ENCODE peak calls at places on chromosome 1, in four cellular contexts. F, V, A and R are unnamed samples.

GRCh38 chr1:193568451-193568985 is 382.1 kb upstream of the B3GALT2 start:
- DNase-seq in A (no peak), V (no peak), F (no peak), R (no peak)

GRCh38 chr1:169765580-169766331 is 29.0 kb downstream of the METTL18 start:
- DNase-seq in V (no peak), A (no peak), F (no peak), R (no peak)

GRCh38 chr1:3611170-3612019 is at the start of gene MEGF6:
- DNase-seq in V (no peak), A (no peak), F (peak), R (peak)

GRCh38 chr1:50097041-50097739 is 11.5 kb upstream of the ELAVL4 start:
- DNase-seq in F (no peak), V (no peak), A (no peak), R (no peak)

GRCh38 chr1:59552001-59552400 is 255.1 kb downstream of the FGGY start:
- DNase-seq in F (no peak), V (no peak), A (no peak), R (no peak)

GRCh38 chr1:114340906-114341698 is 169.9 kb downstream of the TRIM33 start:
- DNase-seq in A (no peak), V (no peak), F (no peak), R (no peak)

GRCh38 chr1:77831976-77832695 is 52.7 kb downstream of the MIGA1 start:
- DNase-seq in A (no peak), V (no peak), F (no peak), R (no peak)

GRCh38 chr1:153985984-153986761 is at the start of gene RAB13:
- DNase-seq in F (peak), V (peak), A (no peak), R (peak)

GRCh38 chr1:77940921-77941570 is 37.8 kb downstream of the FUBP1 start:
- DNase-seq in A (no peak), V (no peak), F (no peak), R (no peak)

GRCh38 chr1:30804822-30805221 is 47.2 kb upstream of the LAPTM5 start:
- DNase-seq in V (peak), F (no peak), A (no peak), R (no peak)

GRCh38 chr1:107262472-107263286 is 121.8 kb downstream of the NTNG1 start:
- DNase-seq in V (no peak), A (no peak), F (no peak), R (no peak)

GRCh38 chr1:193183019-193183643 is 3.3 kb downstream of the B3GALT2 start:
- DNase-seq in F (peak), A (peak), V (no peak), R (peak)

GRCh38 chr1:63723618-63724017 is 50.2 kb upstream of the ROR1 start:
- DNase-seq in F (peak), V (no peak), A (no peak), R (no peak)

GRCh38 chr1:175829845-175830244 is 86.5 kb upstream of the TNR start:
- DNase-seq in F (no peak), V (no peak), A (no peak), R (no peak)

GRCh38 chr1:192225713-192226112 is 67.5 kb downstream of the RGS18 start:
- DNase-seq in A (no peak), V (no peak), F (no peak), R (no peak)

GRCh38 chr1:234730542-234731370 is 120.8 kb upstream of the IRF2BP2 start:
- DNase-seq in V (no peak), A (peak), F (no peak), R (no peak)

GRCh38 chr1:174995916-174996315 is 3.8 kb upstream of the CACYBP start:
- DNase-seq in F (no peak), V (no peak), A (no peak), R (no peak)

GRCh38 chr1:109979489-109980091 is 5.0 kb upstream of the AHCYL1 start:
- DNase-seq in F (no peak), V (no peak), A (no peak), R (no peak)

GRCh38 chr1:117150316-117150715 is 28.8 kb upstream of the TRIM45 start:
- DNase-seq in V (no peak), A (no peak), F (no peak), R (no peak)
- TF ChIP-seq CTCF in V (no peak), A (peak), F (no peak), R (no peak)

DNA sequence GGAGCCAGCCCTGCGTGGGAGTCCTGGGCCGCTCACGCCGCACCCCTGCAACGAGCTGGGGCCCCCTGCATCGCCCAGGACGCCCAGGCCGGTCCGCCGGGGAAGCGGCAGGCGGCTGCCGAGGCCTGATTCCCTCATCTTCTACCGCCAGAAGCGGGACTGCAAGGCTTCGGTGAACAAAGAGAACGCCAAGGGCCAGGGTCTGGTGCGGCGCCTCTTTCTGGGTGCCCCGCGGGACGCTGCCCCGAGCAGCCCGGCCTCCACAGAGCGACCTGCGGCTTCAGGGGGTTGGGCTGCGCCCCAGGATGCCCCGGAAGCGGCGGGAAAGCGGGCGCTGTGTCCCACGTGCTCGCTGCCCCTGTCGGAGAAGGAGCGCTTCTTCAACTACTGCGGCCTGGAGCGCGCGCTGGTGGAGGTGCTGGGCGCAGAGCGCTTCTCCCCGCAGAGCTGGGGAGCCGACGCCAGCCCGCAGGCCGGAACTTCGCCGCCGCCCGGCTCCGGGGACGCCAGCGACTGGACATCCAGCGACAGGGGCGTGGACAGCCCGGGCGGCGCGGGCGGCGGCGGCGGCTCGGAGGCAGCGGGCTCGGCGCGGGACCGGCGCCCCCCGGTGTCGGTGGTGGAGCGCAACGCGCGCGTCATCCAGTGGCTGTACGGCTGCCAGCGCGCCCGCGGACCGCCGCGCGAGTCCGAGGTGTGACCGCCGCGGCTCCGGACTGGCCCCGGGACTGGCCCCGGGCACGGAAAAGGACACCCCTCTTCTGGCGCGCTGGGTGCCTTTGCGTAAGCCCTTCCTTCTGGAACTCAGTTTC is 2.7 kb downstream of the FAM110D start:
- DNase-seq in V (no peak), F (peak), A (no peak), R (no peak)
- TF ChIP-seq CTCF in V (peak), F (peak), A (peak), R (peak)

DNA sequence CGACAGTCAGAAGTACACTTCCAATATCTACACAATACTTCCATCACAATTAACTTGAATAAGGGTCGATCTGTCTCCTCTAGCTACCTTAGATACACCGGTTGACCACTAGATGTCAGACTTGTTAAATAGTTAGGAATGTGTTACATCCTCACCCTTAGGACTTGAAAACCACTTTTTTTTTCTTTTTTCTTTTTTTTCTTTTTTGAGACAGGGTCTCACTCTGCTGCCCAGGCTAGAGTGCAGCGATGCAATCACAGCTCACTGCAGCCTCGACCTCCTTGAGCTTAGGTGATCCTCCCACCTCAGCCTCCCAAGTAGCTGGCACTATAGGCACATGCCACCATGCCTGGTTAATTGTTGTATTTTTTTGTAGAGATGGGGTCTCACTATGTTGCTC is 120.4 kb upstream of the GREM2 start:
- DNase-seq in F (peak), V (no peak), A (peak), R (no peak)
- TF ChIP-seq CTCF in F (peak), V (peak), A (peak), R (peak)

DNA sequence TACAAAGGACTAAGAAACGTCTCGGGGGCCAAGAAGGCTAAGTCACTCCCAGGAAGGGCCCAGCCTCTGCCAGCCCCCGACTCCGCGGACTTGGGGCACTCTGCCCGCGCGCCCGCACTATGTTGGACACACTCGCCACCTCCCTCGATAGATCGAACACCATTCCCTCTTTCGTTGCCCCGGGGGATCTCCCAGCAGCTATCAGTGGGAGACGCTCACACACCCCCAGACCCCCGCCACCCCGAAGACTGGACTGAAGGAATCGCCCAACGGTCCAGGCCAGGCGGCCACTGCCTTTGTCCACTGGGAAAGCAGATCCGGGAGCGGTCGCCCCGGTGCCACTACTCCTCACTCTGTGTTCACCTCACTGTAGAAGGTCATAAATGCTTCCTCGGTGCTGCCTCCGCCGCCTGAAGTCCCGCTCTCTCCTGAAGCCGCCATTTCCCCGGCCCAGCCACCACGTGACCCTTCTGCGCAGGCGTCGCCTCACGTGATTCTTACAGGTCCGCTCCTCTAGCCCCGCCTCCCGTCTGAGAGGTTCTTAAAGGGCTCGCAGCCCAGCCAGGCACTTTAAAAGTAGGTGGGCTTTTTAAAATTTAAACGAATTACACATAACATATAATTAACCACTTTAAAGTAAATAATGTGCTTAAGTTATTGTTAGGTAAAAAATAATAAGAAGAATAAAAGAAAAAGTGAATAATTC is at the start of gene DNAJC8:
- DNase-seq in V (peak), F (peak), A (peak), R (peak)
- TF ChIP-seq CTCF in V (no peak), F (no peak), A (no peak), R (no peak)

DNA sequence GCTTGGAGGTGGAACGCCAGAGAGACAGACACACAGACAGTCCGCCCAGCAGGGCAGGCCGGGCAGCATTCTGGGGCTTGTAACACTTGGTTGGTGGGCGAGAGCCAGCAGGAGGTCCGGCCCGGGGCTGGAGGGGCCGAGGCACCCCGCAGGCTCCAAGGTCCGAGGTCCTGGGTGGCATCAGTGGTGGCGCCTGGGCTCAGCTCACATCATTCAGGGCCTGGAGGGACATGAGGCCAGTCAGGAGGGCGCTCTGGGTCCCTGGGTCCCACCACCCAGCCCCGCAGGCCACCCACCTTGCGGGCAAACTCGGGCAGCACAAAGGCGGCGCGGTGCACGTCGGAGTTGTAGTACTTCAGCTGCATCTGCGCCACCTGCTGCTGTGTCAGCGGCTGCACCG is 5.2 kb downstream of the SRM start:
- DNase-seq in F (no peak), A (no peak), V (no peak), R (no peak)
- TF ChIP-seq CTCF in F (no peak), A (no peak), V (no peak), R (no peak)

DNA sequence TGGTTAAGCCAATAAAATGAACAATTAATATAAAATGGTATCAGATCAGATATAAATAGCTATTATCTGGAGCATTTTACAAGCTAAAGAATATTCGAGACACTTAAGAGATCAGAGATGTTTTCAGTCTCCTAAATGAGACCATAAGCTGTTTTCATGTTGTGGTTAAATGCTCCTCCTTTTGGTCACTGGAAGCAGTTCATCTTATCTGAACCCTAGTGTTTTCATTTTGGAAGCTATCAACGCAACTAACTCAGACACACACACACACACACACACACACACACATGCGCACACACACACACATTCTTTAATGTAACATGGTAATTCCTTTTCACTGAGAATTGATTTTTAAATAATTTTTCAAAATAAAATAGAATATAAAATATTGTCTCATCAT is 10.0 kb upstream of the LRRC8C start:
- DNase-seq in F (no peak), A (no peak), V (no peak), R (no peak)
- TF ChIP-seq CTCF in F (peak), A (no peak), V (no peak), R (no peak)

GRCh38 chr1:24294228-24294672 is 24.9 kb upstream of the GRHL3 start:
- DNase-seq in V (peak), F (no peak), A (no peak), R (peak)

GRCh38 chr1:24293392-24294227 is 25.5 kb upstream of the GRHL3 start:
- DNase-seq in A (no peak), F (no peak), V (peak), R (no peak)

GRCh38 chr1:24292887-24293286 is 26.3 kb upstream of the GRHL3 start:
- DNase-seq in V (no peak), F (no peak), A (no peak), R (no peak)

GRCh38 chr1:24295547-24295946 is 23.6 kb upstream of the GRHL3 start:
- DNase-seq in F (no peak), A (no peak), V (no peak), R (no peak)

DNA sequence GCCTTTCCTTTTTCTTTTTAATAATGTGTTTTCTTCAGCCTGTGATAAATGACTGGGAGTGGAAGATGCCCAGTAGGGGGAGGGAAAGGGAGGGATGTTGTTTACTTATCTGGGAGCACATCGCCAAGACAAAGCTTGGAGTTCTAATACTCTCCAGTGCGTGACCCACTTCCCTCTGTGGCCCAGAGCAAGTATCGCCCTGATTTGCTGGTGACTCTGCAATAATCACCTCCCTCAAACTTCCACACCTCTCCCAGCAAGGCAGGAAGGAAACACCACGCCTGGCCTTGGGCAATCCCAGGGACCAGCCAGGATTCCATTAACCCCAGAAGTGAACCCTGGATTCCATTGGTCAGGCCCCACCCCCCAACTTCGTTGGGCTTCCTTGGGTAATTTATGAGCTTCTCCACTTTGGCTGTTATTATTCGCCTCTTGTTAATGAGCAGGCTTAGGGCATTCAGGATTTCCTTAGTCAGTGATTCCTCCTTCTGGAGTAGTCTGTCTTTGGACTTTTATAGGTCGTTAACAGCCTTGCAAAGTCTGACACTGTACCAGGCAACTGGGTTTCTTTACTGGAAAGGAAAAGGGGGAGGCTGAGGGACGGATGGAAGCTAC is 24.3 kb upstream of the GRHL3 start:
- DNase-seq in V (peak), F (peak), A (no peak), R (peak)
- TF ChIP-seq CTCF in V (no peak), F (peak), A (no peak), R (no peak)

DNA sequence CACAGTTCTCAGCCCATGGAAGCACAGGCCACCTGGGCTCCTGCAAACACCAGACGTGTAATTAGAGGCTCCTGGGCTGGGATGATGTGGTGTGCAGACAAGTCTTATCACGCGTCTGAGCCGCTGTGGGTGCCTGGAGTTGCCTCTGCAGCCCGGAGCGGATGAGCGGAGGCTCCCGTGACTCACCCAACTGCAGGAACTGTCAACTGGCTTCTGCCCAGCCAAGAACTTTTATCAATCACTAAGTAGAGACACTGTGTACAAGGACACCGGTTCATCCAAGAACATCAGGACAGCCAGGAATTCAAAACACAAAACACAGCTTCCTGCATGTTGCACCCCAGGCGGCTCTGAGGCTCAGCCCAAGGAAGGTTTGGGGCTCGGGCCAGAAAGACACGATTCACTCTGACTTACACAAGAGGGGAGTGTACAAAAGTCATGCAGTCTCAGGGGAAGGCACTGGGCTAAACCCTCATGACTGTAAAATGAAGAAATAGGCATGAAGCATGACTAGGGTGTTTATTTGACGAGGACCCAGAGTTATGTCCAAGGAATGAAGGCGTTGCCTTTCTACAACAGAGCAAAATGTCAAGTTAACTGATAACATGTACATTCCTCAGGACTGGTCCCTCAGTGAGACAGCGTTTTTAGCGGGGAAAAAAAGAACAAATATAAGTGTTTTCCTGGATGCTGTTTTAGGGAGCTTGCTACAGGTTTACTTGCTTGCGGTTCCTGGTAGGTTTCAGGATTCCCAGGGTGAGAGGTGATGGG is 21.1 kb downstream of the ERRFI1 start:
- DNase-seq in V (peak), A (no peak), F (no peak), R (peak)
- TF ChIP-seq CTCF in V (no peak), A (no peak), F (no peak), R (no peak)

GRCh38 chr1:188590641-188591040 is 1761.9 kb downstream of the PLA2G4A start:
- DNase-seq in A (no peak), F (no peak), V (no peak), R (no peak)

GRCh38 chr1:188599313-188599712 is 1770.6 kb downstream of the PLA2G4A start:
- DNase-seq in V (no peak), A (no peak), F (peak), R (no peak)

GRCh38 chr1:188594542-188595235 is 1765.9 kb downstream of the PLA2G4A start:
- DNase-seq in F (no peak), V (no peak), A (no peak), R (no peak)
- TF ChIP-seq CTCF in F (peak), V (no peak), A (no peak), R (no peak)

DNA sequence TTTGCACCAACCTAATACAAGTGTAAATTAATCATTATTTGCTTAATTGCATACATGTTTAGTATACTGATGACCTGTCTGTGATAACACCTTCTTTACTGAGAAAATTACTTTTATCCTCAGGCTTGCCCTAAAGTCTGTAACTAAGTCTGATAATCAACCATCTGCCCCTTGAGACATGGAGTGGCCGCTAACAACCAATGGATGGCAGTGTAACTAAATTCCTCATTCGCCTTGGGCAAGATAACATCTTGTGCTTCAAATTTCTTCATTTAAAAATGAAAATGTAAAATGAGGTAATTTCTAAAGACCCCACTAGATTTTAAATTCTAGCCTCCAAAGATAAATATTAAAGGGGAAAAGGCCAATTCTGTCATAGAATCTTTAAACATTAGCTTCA is 85.1 kb downstream of the ENAH start:
- DNase-seq in F (peak), A (peak), V (no peak), R (no peak)
- TF ChIP-seq CTCF in F (peak), A (peak), V (no peak), R (no peak)